ENCODE peak calls at places on chromosome 5, in four cellular contexts. E, T, A and L are unnamed samples.

GRCh38 chr5:170131235-170131634 is 25.5 kb downstream of the FOXI1 start:
- DNase-seq in A (no peak), E (no peak), T (no peak), L (no peak)

GRCh38 chr5:32360906-32361305 is 48.2 kb upstream of the MTMR12 start:
- DNase-seq in T (no peak), A (no peak), E (no peak), L (no peak)

GRCh38 chr5:180299526-180299925 is 7.6 kb upstream of the MAPK9 start:
- DNase-seq in E (no peak), A (no peak), T (no peak), L (no peak)

GRCh38 chr5:81766611-81767010 is 15.7 kb upstream of the SSBP2 start:
- DNase-seq in A (no peak), T (no peak), E (no peak), L (no peak)

GRCh38 chr5:139863361-139863760 is 67.8 kb downstream of the PSD2 start:
- DNase-seq in T (no peak), A (no peak), E (peak), L (no peak)

GRCh38 chr5:159097461-159098284 is 2.0 kb downstream of the EBF1 start:
- DNase-seq in T (peak), E (no peak), A (no peak), L (no peak)

GRCh38 chr5:132294728-132295504 is 722 bp downstream of the SLC22A4 start:
- DNase-seq in T (no peak), E (peak), A (peak), L (peak)

GRCh38 chr5:59767753-59768159 is 125.8 kb downstream of the PDE4D start:
- DNase-seq in T (no peak), E (no peak), A (no peak), L (no peak)

GRCh38 chr5:40798856-40799210 is 659 bp upstream of the PRKAA1 start:
- DNase-seq in A (no peak), T (no peak), E (no peak), L (no peak)

GRCh38 chr5:180154821-180155220 is 54.2 kb downstream of the RASGEF1C start:
- DNase-seq in T (peak), E (peak), A (no peak), L (peak)

GRCh38 chr5:149808264-149808982 is 78.3 kb downstream of the PPARGC1B start:
- DNase-seq in T (no peak), A (no peak), E (no peak), L (no peak)

GRCh38 chr5:9954869-9955268 is 294.8 kb downstream of the ATPSCKMT start:
- DNase-seq in A (no peak), E (no peak), T (no peak), L (no peak)

GRCh38 chr5:23343121-23343520 is 164.3 kb upstream of the PRDM9 start:
- DNase-seq in E (no peak), T (no peak), A (no peak), L (no peak)

GRCh38 chr5:92561362-92562006 is 1019.5 kb downstream of the NR2F1-AS1 start:
- DNase-seq in T (no peak), E (no peak), A (no peak), L (no peak)

GRCh38 chr5:53167836-53168235 is 58.3 kb upstream of the MOCS2 start:
- DNase-seq in T (no peak), A (no peak), E (peak), L (no peak)

GRCh38 chr5:38193015-38193581 is 65.3 kb upstream of the EGFLAM start:
- DNase-seq in T (peak), E (peak), A (peak), L (peak)

GRCh38 chr5:16568875-16569580 is 47.8 kb downstream of the RETREG1 start:
- DNase-seq in T (no peak), E (no peak), A (no peak), L (no peak)

GRCh38 chr5:28855631-28856030 is 1817.2 kb upstream of the CDH9 start:
- DNase-seq in E (no peak), T (no peak), A (no peak), L (no peak)